ENCODE peak calls at places on chromosomes 6 and 20, in four cellular contexts. One of them, this sample, is unnamed.

GRCh38 chr20:35144694-35145093 is 2.4 kb downstream of the EDEM2 start:
- DNase-seq in fibroblast of pulmonary artery: no peak
- DNase-seq in occipital lobe: no peak
- DNase-seq in tibial artery: peak; percentile 36
- DNase-seq in this sample: no peak

GRCh38 chr6:159075506-159076100 is 30.8 kb upstream of the TAGAP start:
- DNase-seq in occipital lobe: no peak
- DNase-seq in tibial artery: peak; percentile 40
- DNase-seq in fibroblast of pulmonary artery: no peak
- DNase-seq in this sample: no peak

GRCh38 chr6:131758920-131759319 is 48.1 kb upstream of the CTAGE9 start:
- DNase-seq in fibroblast of pulmonary artery: no peak
- DNase-seq in tibial artery: no peak
- DNase-seq in occipital lobe: no peak
- DNase-seq in this sample: no peak

GRCh38 chr20:50379049-50379990 is 130.9 kb upstream of the PTPN1 start:
- DNase-seq in tibial artery: peak; percentile 96
- DNase-seq in occipital lobe: no peak
- DNase-seq in fibroblast of pulmonary artery: peak; percentile 97
- DNase-seq in this sample: no peak

GRCh38 chr20:20454367-20454766 is 86.5 kb downstream of the INSM1 start:
- DNase-seq in occipital lobe: no peak
- DNase-seq in fibroblast of pulmonary artery: no peak
- DNase-seq in tibial artery: no peak
- DNase-seq in this sample: no peak

GRCh38 chr20:18588554-18589043 is 745 bp downstream of the DTD1 start:
- DNase-seq in fibroblast of pulmonary artery: no peak
- DNase-seq in occipital lobe: no peak
- DNase-seq in tibial artery: no peak
- DNase-seq in this sample: peak; percentile 59

GRCh38 chr6:34964564-34964963 is 75.5 kb downstream of the ANKS1A start:
- DNase-seq in occipital lobe: no peak
- DNase-seq in fibroblast of pulmonary artery: peak; percentile 36
- DNase-seq in tibial artery: no peak
- DNase-seq in this sample: no peak

GRCh38 chr20:11001767-11002540 is 328.2 kb upstream of the JAG1 start:
- DNase-seq in occipital lobe: no peak
- DNase-seq in tibial artery: no peak
- DNase-seq in fibroblast of pulmonary artery: peak; percentile 91
- DNase-seq in this sample: no peak

GRCh38 chr6:20402181-20403079 is 751 bp downstream of the E2F3 start:
- DNase-seq in occipital lobe: peak; percentile 39
- DNase-seq in fibroblast of pulmonary artery: no peak
- DNase-seq in tibial artery: peak; percentile 59
- DNase-seq in this sample: peak; percentile 47

GRCh38 chr6:138805431-138805830 is 9.5 kb downstream of the ECT2L start:
- DNase-seq in occipital lobe: no peak
- DNase-seq in tibial artery: no peak
- DNase-seq in fibroblast of pulmonary artery: peak; percentile 44
- DNase-seq in this sample: no peak

GRCh38 chr6:83511901-83512681 is at the start of gene PRSS35:
- DNase-seq in fibroblast of pulmonary artery: peak; percentile 61
- DNase-seq in tibial artery: peak; percentile 38
- DNase-seq in occipital lobe: peak; percentile 22
- DNase-seq in this sample: no peak

GRCh38 chr20:24451428-24451827 is 18.0 kb upstream of the SYNDIG1 start:
- DNase-seq in occipital lobe: no peak
- DNase-seq in tibial artery: no peak
- DNase-seq in fibroblast of pulmonary artery: no peak
- DNase-seq in this sample: no peak

GRCh38 chr6:33375143-33375649 is 16.4 kb upstream of the KIFC1 start:
- DNase-seq in tibial artery: peak; percentile 82
- DNase-seq in fibroblast of pulmonary artery: peak; percentile 97
- DNase-seq in occipital lobe: no peak
- DNase-seq in this sample: no peak

GRCh38 chr6:110415297-110415916 is at the start of gene DDO:
- DNase-seq in fibroblast of pulmonary artery: peak; percentile 34
- DNase-seq in tibial artery: peak; percentile 77
- DNase-seq in occipital lobe: peak; percentile 88
- DNase-seq in this sample: peak; percentile 88

GRCh38 chr6:105844275-105844848 is 241.8 kb upstream of the PRDM1 start:
- DNase-seq in tibial artery: peak; percentile 46
- DNase-seq in occipital lobe: peak; percentile 49
- DNase-seq in fibroblast of pulmonary artery: no peak
- DNase-seq in this sample: no peak

GRCh38 chr6:140546640-140547039 is 1172.2 kb upstream of the CITED2 start:
- DNase-seq in occipital lobe: no peak
- DNase-seq in tibial artery: no peak
- DNase-seq in fibroblast of pulmonary artery: no peak
- DNase-seq in this sample: no peak

GRCh38 chr6:119333707-119334295 is 15.8 kb downstream of the MAN1A1 start:
- DNase-seq in occipital lobe: no peak
- DNase-seq in fibroblast of pulmonary artery: no peak
- DNase-seq in tibial artery: no peak
- DNase-seq in this sample: no peak

GRCh38 chr6:167856999-167857660 is 30.4 kb downstream of the AFDN start:
- DNase-seq in tibial artery: no peak
- DNase-seq in fibroblast of pulmonary artery: peak; percentile 91
- DNase-seq in occipital lobe: no peak
- DNase-seq in this sample: no peak

GRCh38 chr6:138485586-138486248 is 13.6 kb downstream of the NHSL1 start:
- DNase-seq in occipital lobe: no peak
- DNase-seq in fibroblast of pulmonary artery: no peak
- DNase-seq in tibial artery: no peak
- DNase-seq in this sample: no peak

GRCh38 chr20:3494218-3494617 is 23.4 kb downstream of the ATRN start:
- DNase-seq in tibial artery: no peak
- DNase-seq in occipital lobe: no peak
- DNase-seq in fibroblast of pulmonary artery: no peak
- DNase-seq in this sample: no peak

GRCh38 chr20:54173653-54174451 is at the start of gene CYP24A1:
- DNase-seq in occipital lobe: no peak
- DNase-seq in tibial artery: no peak
- DNase-seq in fibroblast of pulmonary artery: no peak
- DNase-seq in this sample: no peak

GRCh38 chr20:34542439-34542838 is 16.1 kb upstream of the MAP1LC3A start:
- DNase-seq in tibial artery: no peak
- DNase-seq in occipital lobe: no peak
- DNase-seq in fibroblast of pulmonary artery: no peak
- DNase-seq in this sample: no peak

GRCh38 chr6:39082310-39082709 is 32.7 kb downstream of the SAYSD1 start:
- DNase-seq in fibroblast of pulmonary artery: no peak
- DNase-seq in tibial artery: no peak
- DNase-seq in occipital lobe: no peak
- DNase-seq in this sample: no peak

GRCh38 chr6:11770546-11771466 is 7.8 kb downstream of the ADTRP start:
- DNase-seq in fibroblast of pulmonary artery: peak; percentile 98
- DNase-seq in tibial artery: peak; percentile 96
- DNase-seq in occipital lobe: peak; percentile 8
- DNase-seq in this sample: peak; percentile 5

GRCh38 chr6:56570434-56571359 is 72.0 kb downstream of the DST start:
- DNase-seq in occipital lobe: no peak
- DNase-seq in tibial artery: no peak
- DNase-seq in fibroblast of pulmonary artery: peak; percentile 55
- DNase-seq in this sample: no peak

GRCh38 chr20:9575836-9576235 is 61.4 kb downstream of the LAMP5 start:
- DNase-seq in tibial artery: no peak
- DNase-seq in fibroblast of pulmonary artery: no peak
- DNase-seq in occipital lobe: no peak
- DNase-seq in this sample: no peak

GRCh38 chr6:12208190-12208589 is 82.0 kb upstream of the EDN1 start:
- DNase-seq in occipital lobe: no peak
- DNase-seq in tibial artery: peak; percentile 20
- DNase-seq in fibroblast of pulmonary artery: peak; percentile 61
- DNase-seq in this sample: no peak

GRCh38 chr6:128498244-128498643 is 22.2 kb downstream of the PTPRK start:
- DNase-seq in occipital lobe: no peak
- DNase-seq in fibroblast of pulmonary artery: no peak
- DNase-seq in tibial artery: no peak
- DNase-seq in this sample: no peak

GRCh38 chr6:93057584-93057983 is 361.8 kb downstream of the EPHA7 start:
- DNase-seq in tibial artery: no peak
- DNase-seq in occipital lobe: no peak
- DNase-seq in fibroblast of pulmonary artery: no peak
- DNase-seq in this sample: no peak

GRCh38 chr6:10769419-10769818 is 21.8 kb downstream of the TMEM14B start:
- DNase-seq in occipital lobe: no peak
- DNase-seq in fibroblast of pulmonary artery: no peak
- DNase-seq in tibial artery: no peak
- DNase-seq in this sample: no peak

GRCh38 chr20:49482621-49483017 is at the start of gene KCNB1:
- DNase-seq in fibroblast of pulmonary artery: peak; percentile 45
- DNase-seq in tibial artery: peak; percentile 49
- DNase-seq in occipital lobe: no peak
- DNase-seq in this sample: peak; percentile 13

GRCh38 chr20:62819494-62820174 is 2.8 kb downstream of the COL9A3 start:
- DNase-seq in tibial artery: no peak
- DNase-seq in occipital lobe: peak; percentile 38
- DNase-seq in fibroblast of pulmonary artery: peak; percentile 56
- DNase-seq in this sample: no peak

GRCh38 chr20:31568041-31568731 is 36.9 kb upstream of the ID1 start:
- DNase-seq in occipital lobe: no peak
- DNase-seq in tibial artery: no peak
- DNase-seq in fibroblast of pulmonary artery: peak; percentile 43
- DNase-seq in this sample: no peak